ENCODE peak calls at places on chromosomes 2 and 18, in six cellular contexts. Y, E, Q, K, C and B are unnamed samples.

GRCh38 chr2:74379851-74380789 is at the start of gene DCTN1:
- DNase-seq in K (no peak), Q (no peak), Y (no peak), E (no peak), C (peak), B (peak)

GRCh38 chr2:84451579-84451978 is 7.5 kb downstream of the SUCLG1 start:
- DNase-seq in K (no peak), Y (no peak), Q (no peak), C (no peak), E (no peak), B (no peak)

GRCh38 chr2:56025469-56026193 is 102.0 kb upstream of the EFEMP1 start:
- DNase-seq in E (no peak), Y (no peak), K (no peak), Q (no peak), C (no peak), B (no peak)

GRCh38 chr2:151922845-151923666 is 94.8 kb upstream of the ARL5A start:
- DNase-seq in Y (no peak), K (peak), C (peak), E (no peak), Q (no peak), B (peak)

GRCh38 chr2:130824492-130825061 is 12.1 kb upstream of the ARHGEF4 start:
- DNase-seq in Y (peak), C (no peak), K (no peak), E (peak), Q (peak), B (peak)

GRCh38 chr18:22983175-22983574 is 50.0 kb downstream of the RBBP8 start:
- DNase-seq in C (no peak), Q (no peak), Y (no peak), K (no peak), E (no peak), B (no peak)

GRCh38 chr2:9950521-9951271 is 797 bp upstream of the GRHL1 start:
- DNase-seq in E (peak), Q (peak), Y (no peak), C (peak), K (no peak), B (no peak)

GRCh38 chr2:189409136-189409535 is 32.1 kb upstream of the WDR75 start:
- DNase-seq in Y (no peak), K (no peak), E (no peak), C (no peak), Q (no peak), B (peak)

GRCh38 chr2:19369341-19369955 is 11.0 kb upstream of the OSR1 start:
- DNase-seq in E (no peak), K (no peak), Q (no peak), Y (no peak), C (no peak), B (peak)

GRCh38 chr18:53886066-53886465 is 338.4 kb downstream of the MBD2 start:
- DNase-seq in Q (no peak), K (no peak), C (no peak), E (no peak), Y (no peak), B (no peak)

GRCh38 chr2:8107979-8108378 is 573.9 kb upstream of the ID2 start:
- DNase-seq in Y (no peak), E (no peak), Q (no peak), C (no peak), K (no peak), B (no peak)

GRCh38 chr18:22348521-22349316 is 69.0 kb downstream of the CTAGE1 start:
- DNase-seq in Y (no peak), C (peak), K (peak), Q (no peak), E (peak), B (peak)

GRCh38 chr2:174699993-174700766 is 64.1 kb downstream of the CHRNA1 start:
- DNase-seq in Q (no peak), E (no peak), C (no peak), Y (no peak), K (no peak), B (no peak)

GRCh38 chr2:86358982-86359381 is 21.6 kb upstream of the REEP1 start:
- DNase-seq in C (no peak), Y (peak), E (no peak), Q (no peak), K (no peak), B (no peak)

GRCh38 chr2:98376301-98376945 is 30.2 kb downstream of the CNGA3 start:
- DNase-seq in K (no peak), E (no peak), Y (no peak), Q (no peak), C (no peak), B (no peak)

GRCh38 chr2:24011278-24012104 is 1.6 kb downstream of the MFSD2B start:
- DNase-seq in K (no peak), Y (no peak), Q (no peak), E (no peak), C (no peak), B (no peak)

GRCh38 chr2:218218409-218219185 is 1.6 kb downstream of the ARPC2 start:
- DNase-seq in C (no peak), E (no peak), Y (peak), K (no peak), Q (no peak), B (no peak)

GRCh38 chr2:121611730-121612705 is 37.2 kb downstream of the CLASP1 start:
- DNase-seq in C (no peak), Y (no peak), K (no peak), Q (no peak), E (no peak), B (no peak)

GRCh38 chr2:189012373-189012772 is 38.2 kb downstream of the COL3A1 start:
- DNase-seq in K (no peak), C (no peak), Y (no peak), Q (no peak), E (no peak), B (no peak)

GRCh38 chr2:240250985-240251847 is 110.8 kb upstream of the OTOS start:
- DNase-seq in C (peak), E (peak), K (peak), Q (peak), Y (no peak), B (peak)

GRCh38 chr2:96950391-96951124 is 35.8 kb downstream of the FAM178B start:
- DNase-seq in Y (no peak), C (peak), K (no peak), E (no peak), Q (peak), B (no peak)
- H3K27ac ChIP-seq in Y (no peak), C (no peak), K (no peak), E (no peak), Q (no peak), B (no peak)

GRCh38 chr2:65507102-65508069 is 75.0 kb upstream of the SPRED2 start:
- DNase-seq in K (no peak), C (no peak), E (no peak), Q (no peak), Y (no peak), B (no peak)

GRCh38 chr2:65508225-65508624 is 75.8 kb upstream of the SPRED2 start:
- DNase-seq in E (no peak), K (no peak), C (no peak), Y (no peak), Q (no peak), B (no peak)

GRCh38 chr2:65504201-65504600 is 71.8 kb upstream of the SPRED2 start:
- DNase-seq in K (no peak), Q (no peak), E (no peak), C (no peak), Y (no peak), B (no peak)

GRCh38 chr2:65503746-65504145 is 71.3 kb upstream of the SPRED2 start:
- DNase-seq in K (no peak), E (no peak), Q (no peak), Y (no peak), C (no peak), B (no peak)

DNA sequence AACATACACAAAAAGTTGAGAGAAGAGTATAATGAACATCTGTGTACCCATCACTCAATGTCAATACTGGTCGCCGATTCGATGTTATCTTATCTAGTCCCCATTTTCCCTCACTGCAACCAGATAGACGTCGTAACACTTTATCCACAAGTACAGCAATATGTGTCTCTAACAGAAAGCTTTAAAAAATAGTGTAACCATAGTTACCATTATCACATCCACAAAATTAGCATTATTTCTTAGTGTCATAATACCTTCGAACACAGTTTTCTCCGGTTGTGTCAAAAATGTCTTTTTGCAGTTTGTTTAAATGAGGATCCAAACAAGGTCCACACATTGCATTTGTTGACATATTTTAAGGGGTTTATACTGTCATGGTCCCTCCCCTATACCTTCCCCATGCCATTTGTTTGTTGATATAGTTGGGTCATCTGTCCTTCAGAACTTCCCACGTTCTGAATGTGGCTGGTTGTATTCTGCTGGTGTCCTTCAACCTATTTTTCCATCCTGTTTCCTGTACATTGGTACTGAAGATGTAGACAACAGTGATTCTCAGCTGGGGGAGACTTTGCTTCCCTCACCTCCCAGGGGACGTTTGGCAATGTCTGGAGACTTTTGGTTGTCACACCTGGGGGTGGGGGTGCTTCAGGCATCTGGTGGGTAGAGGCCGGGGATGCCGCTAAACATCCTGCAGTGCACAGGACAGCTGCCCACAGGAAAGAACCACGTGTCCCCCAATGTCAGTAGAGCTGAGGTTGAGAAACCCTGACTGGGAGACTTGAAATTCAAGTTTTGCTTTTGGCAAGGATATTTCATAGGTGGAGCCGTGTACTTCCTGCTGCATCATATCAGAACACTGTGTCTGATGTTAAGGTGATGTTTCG is 72.7 kb upstream of the SPRED2 start:
- DNase-seq in E (no peak), C (no peak), Y (no peak), Q (no peak), K (no peak), B (no peak)
- H3K27ac ChIP-seq in E (no peak), C (no peak), Y (no peak), Q (no peak), K (no peak), B (no peak)

GRCh38 chr2:104432972-104433371 is 420.9 kb upstream of the POU3F3 start:
- DNase-seq in C (no peak), E (no peak), Y (no peak), Q (no peak), K (no peak), B (no peak)

GRCh38 chr2:104443137-104443536 is 410.8 kb upstream of the POU3F3 start:
- DNase-seq in C (no peak), K (no peak), Y (no peak), E (no peak), Q (no peak), B (no peak)

GRCh38 chr2:104434363-104434792 is 419.5 kb upstream of the POU3F3 start:
- DNase-seq in E (no peak), C (peak), Q (no peak), K (no peak), Y (peak), B (no peak)

GRCh38 chr2:104434966-104435365 is 418.9 kb upstream of the POU3F3 start:
- DNase-seq in Q (no peak), C (no peak), K (no peak), Y (no peak), E (no peak), B (no peak)

DNA sequence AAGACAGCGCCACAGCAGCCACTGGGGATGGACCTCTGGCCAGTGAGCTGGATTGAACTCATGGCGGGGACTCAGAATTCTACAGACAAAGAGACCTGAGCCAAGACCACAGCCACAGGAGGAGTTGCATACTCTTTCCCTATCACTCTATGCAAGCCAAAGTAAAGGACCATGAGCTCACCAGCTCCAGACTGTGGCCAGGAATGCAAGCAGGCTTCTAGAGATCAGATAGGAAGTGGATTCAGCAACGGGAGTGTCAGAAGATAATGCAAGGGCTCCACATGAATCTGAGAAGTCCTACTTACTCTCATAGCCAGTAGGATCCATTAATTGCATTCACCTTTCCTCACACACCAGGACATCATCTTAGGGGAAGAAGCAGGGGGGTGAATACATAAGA is 415.4 kb upstream of the POU3F3 start:
- DNase-seq in C (no peak), E (no peak), K (no peak), Y (no peak), Q (no peak), B (no peak)
- H3K27ac ChIP-seq in C (no peak), E (no peak), K (no peak), Y (no peak), Q (no peak), B (no peak)

GRCh38 chr18:78611869-78612268 is 367.7 kb upstream of the SALL3 start:
- DNase-seq in E (no peak), Q (no peak), Y (no peak), C (no peak), K (no peak), B (no peak)
- H3K27ac ChIP-seq in E (no peak), Q (no peak), Y (no peak), C (no peak), K (no peak), B (no peak)

GRCh38 chr18:77024476-77024875 is 108.1 kb downstream of the MBP start:
- DNase-seq in E (no peak), Q (no peak), Y (no peak), K (no peak), C (no peak), B (no peak)
- H3K27ac ChIP-seq in E (no peak), Q (no peak), Y (no peak), K (no peak), C (no peak), B (no peak)

DNA sequence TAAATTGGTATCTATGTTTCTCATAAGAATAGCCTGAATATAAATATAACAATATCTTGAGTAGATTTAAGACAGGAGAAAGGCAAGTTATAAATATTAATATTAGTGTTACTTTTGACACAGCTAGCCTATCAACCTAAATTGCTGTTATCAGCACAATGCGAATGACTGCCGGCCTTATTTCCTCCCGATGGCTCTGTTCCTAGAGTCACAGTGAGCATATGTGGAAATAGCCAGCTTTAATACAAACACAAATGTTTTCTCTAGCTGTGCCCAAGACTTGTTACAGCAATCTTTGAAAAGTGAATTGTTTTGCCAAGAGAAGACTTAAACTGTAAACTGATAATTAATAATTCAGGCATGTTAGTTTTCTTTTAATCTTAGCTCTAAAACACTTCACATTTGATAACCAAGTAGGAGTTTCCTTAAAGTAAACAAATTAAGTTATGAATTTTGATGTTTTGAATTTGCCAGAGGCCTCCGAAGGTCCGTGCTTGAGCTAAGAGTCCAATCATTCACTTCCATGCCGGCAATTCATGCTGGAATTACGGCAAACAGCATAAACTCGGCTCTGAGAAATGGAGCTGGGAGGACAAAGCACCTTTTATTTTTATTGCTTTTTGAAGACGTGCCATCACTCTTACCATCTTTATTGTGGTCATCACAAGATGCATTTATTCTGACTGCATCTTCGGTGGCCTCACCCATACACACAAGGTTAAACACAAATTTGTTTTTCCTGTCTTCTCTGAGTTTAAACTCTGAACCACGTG is 184.4 kb upstream of the CWC22 start:
- DNase-seq in Y (no peak), K (no peak), Q (no peak), E (no peak), C (no peak), B (no peak)
- H3K27ac ChIP-seq in Y (no peak), K (no peak), Q (no peak), E (no peak), C (no peak), B (no peak)